ENCODE peak calls at places on chromosomes 11 and 22, in seven cellular contexts. T is Daoy; O is choroid plexus epithelial cell; U is hippocampal formation; Y is activated naive CD8-positive, alpha-beta T cell treated with anti-CD3 and anti-CD28 coated beads, Interleukin-2, amount 10 ng/mL, durations not matched to agents 7 days and 5 days; S is stimulated activated naive CD4-positive, alpha-beta T cell treated with Interleukin-2 at 50 U/mL for 16 hours; V is fibroblast of mammary gland. G is an unnamed sample.

GRCh38 chr11:11857769-11858168 is 16.0 kb downstream of the USP47 start:
- DNase-seq in V (no peak), O (no peak), U (no peak), S (no peak), T (no peak), Y (no peak), G (no peak)

GRCh38 chr11:69307871-69308381 is 14.0 kb downstream of the MYEOV start:
- DNase-seq in Y (peak; percentile 23), U (no peak), T (no peak), S (no peak), V (no peak), O (no peak), G (peak; percentile 55)

GRCh38 chr22:46062971-46063631 is 86.1 kb upstream of the WNT7B start:
- DNase-seq in V (peak; percentile 37), T (no peak), S (no peak), O (no peak), Y (no peak), U (no peak), G (peak; percentile 31)

GRCh38 chr22:46390652-46391301 is 55.3 kb downstream of the TRMU start:
- DNase-seq in U (peak; percentile 0), Y (no peak), S (no peak), V (peak; percentile 62), T (peak; percentile 35), O (peak; percentile 63), G (no peak)

GRCh38 chr11:42407379-42407778 is 904.4 kb upstream of the API5 start:
- DNase-seq in S (no peak), U (peak; percentile 31), V (no peak), Y (no peak), T (no peak), O (no peak), G (no peak)

GRCh38 chr11:68677432-68677831 is 6.9 kb upstream of the GAL start:
- DNase-seq in V (peak; percentile 93), Y (no peak), T (peak; percentile 96), S (no peak), U (no peak), O (peak; percentile 47), G (peak; percentile 44)

GRCh38 chr22:36134167-36134566 is 26.4 kb downstream of the APOL3 start:
- DNase-seq in V (no peak), Y (no peak), T (no peak), U (no peak), O (no peak), S (no peak), G (no peak)

GRCh38 chr11:9884601-9885000 is 220.7 kb downstream of the SWAP70 start:
- DNase-seq in Y (no peak), O (no peak), T (no peak), U (no peak), V (no peak), S (no peak), G (no peak)

GRCh38 chr11:108734956-108735559 is 70.2 kb downstream of the DDX10 start:
- DNase-seq in Y (no peak), V (peak; percentile 34), T (peak; percentile 29), O (peak; percentile 49), U (no peak), S (no peak), G (no peak)

GRCh38 chr11:118657238-118657637 is 22.2 kb downstream of the TREH start:
- DNase-seq in T (no peak), U (no peak), O (no peak), V (no peak), Y (no peak), S (no peak), G (no peak)

GRCh38 chr11:8719260-8720190 is 36.9 kb downstream of the RPL27A start:
- DNase-seq in O (peak; percentile 78), U (peak; percentile 42), T (peak; percentile 93), Y (no peak), V (peak; percentile 97), S (no peak), G (no peak)

GRCh38 chr11:117676501-117676900 is 120.5 kb downstream of the DSCAML1 start:
- DNase-seq in Y (no peak), O (no peak), U (no peak), T (no peak), V (no peak), S (no peak), G (no peak)

GRCh38 chr11:125514336-125515101 is 18.5 kb upstream of the FEZ1 start:
- DNase-seq in S (peak; percentile 32), O (peak; percentile 61), V (peak; percentile 15), Y (peak; percentile 41), U (no peak), T (peak; percentile 80), G (peak; percentile 73)

GRCh38 chr11:70399681-70400112 is 1.4 kb downstream of the CTTN start:
- DNase-seq in V (peak; percentile 96), O (peak; percentile 97), Y (no peak), T (peak; percentile 96), S (no peak), U (no peak), G (no peak)

GRCh38 chr11:111417011-111417765 is 38.1 kb upstream of the POU2AF1 start:
- DNase-seq in T (no peak), Y (no peak), U (no peak), S (peak; percentile 8), V (peak; percentile 18), O (peak; percentile 12), G (no peak)

GRCh38 chr11:14643697-14644395 is at the start of gene PDE3B:
- DNase-seq in Y (peak; percentile 84), V (peak; percentile 12), O (peak; percentile 33), T (peak; percentile 82), S (peak; percentile 64), U (peak; percentile 50), G (peak; percentile 90)

GRCh38 chr22:39207141-39208012 is 37.4 kb downstream of the PDGFB start:
- DNase-seq in O (peak; percentile 47), V (no peak), U (no peak), T (peak; percentile 39), S (no peak), Y (peak; percentile 28), G (peak; percentile 60)

GRCh38 chr11:18452927-18453326 is 2.7 kb upstream of the LDHAL6A start:
- DNase-seq in V (peak; percentile 68), O (peak; percentile 26), S (no peak), T (peak; percentile 44), Y (no peak), U (no peak), G (no peak)

GRCh38 chr11:95358516-95359322 is 127.7 kb upstream of the SESN3 start:
- DNase-seq in U (no peak), Y (no peak), O (no peak), S (no peak), T (no peak), V (no peak), G (no peak)

GRCh38 chr11:129750343-129751292 is 65.0 kb upstream of the TMEM45B start:
- DNase-seq in V (peak; percentile 70), O (peak; percentile 82), Y (peak; percentile 87), T (peak; percentile 81), U (peak; percentile 58), S (peak; percentile 61), G (peak; percentile 92)

GRCh38 chr11:74452366-74452765 is 15.0 kb downstream of the KCNE3 start:
- DNase-seq in U (no peak), T (no peak), S (no peak), Y (no peak), V (no peak), O (no peak), G (no peak)

GRCh38 chr11:22707119-22707899 is 40.9 kb downstream of the GAS2 start:
- DNase-seq in U (no peak), V (no peak), O (no peak), S (no peak), T (no peak), Y (no peak), G (no peak)

GRCh38 chr11:9459573-9460321 is 1.1 kb upstream of the ZNF143 start:
- DNase-seq in S (peak; percentile 46), U (peak; percentile 49), V (peak; percentile 75), Y (no peak), T (peak; percentile 22), O (peak; percentile 76), G (peak; percentile 79)

GRCh38 chr11:111301004-111301839 is 2.9 kb downstream of the POU2AF3 start:
- DNase-seq in O (no peak), T (no peak), U (no peak), V (no peak), Y (no peak), S (no peak), G (no peak)

G was measured in activated effector memory CD4-positive, alpha-beta T cell treated with anti-CD3 and anti-CD28 coated beads, Interleukin-2, amount 50 U/mL, for 16 hours.